ENCODE peak calls at places on chromosomes 6 and 20, in six cellular contexts. Y is neural crest cell; B is germinal center; H is activated T-helper 1 cell treated with anti-CD3 and anti-CD28 coated beads, Interleukin-2, amount 50 U/mL, for 16 hours; U is stimulated activated CD4-positive, alpha-beta T cell treated with anti-CD3 and anti-CD28 coated beads, Interleukin-15, amount 100 ng/mL, for 1 hour; K is lung microvascular endothelial cell. R is an unnamed sample.

GRCh38 chr6:148566664-148567350 is 180.0 kb upstream of the UST start:
- DNase-seq in Y (no peak), B (no peak), H (no peak), U (no peak), K (no peak), R (no peak)

GRCh38 chr6:8335896-8336295 is 99.4 kb downstream of the SLC35B3 start:
- DNase-seq in Y (no peak), B (no peak), H (no peak), U (no peak), K (no peak), R (no peak)

GRCh38 chr6:17621003-17621402 is 20.9 kb downstream of the FAM8A1 start:
- DNase-seq in Y (no peak), B (no peak), H (no peak), U (no peak), K (no peak), R (no peak)

GRCh38 chr6:138415125-138415524 is 11.1 kb downstream of the HEBP2 start:
- DNase-seq in Y (no peak), B (no peak), H (no peak), U (no peak), K (no peak), R (no peak)

GRCh38 chr6:48757661-48758060 is 646.7 kb upstream of the PTCHD4 start:
- DNase-seq in Y (no peak), B (no peak), H (no peak), U (no peak), K (no peak), R (no peak)

GRCh38 chr6:63997727-63998126 is 362.1 kb downstream of the PHF3 start:
- DNase-seq in Y (no peak), B (no peak), H (no peak), U (no peak), K (no peak), R (no peak)

GRCh38 chr6:7258231-7258763 is 54.7 kb downstream of the SSR1 start:
- DNase-seq in Y (no peak), B (no peak), H (no peak), U (no peak), K (no peak), R (no peak)

GRCh38 chr20:31508517-31509244 is 5.6 kb upstream of the HM13 start:
- DNase-seq in Y (no peak), B (no peak), H (no peak), U (no peak), K (no peak), R (no peak)

GRCh38 chr6:81743649-81744048 is 8.8 kb downstream of the TENT5A start:
- DNase-seq in Y (no peak), B (no peak), H (no peak), U (no peak), K (no peak), R (no peak)

R was measured in D721Med.